ENCODE peak calls at places on chromosomes 3 and 15, in five cellular contexts. D is HFF-Myc, Z is A549, E is adipocyte, S is ELR. W is an unnamed sample.

GRCh38 chr15:74036271-74037170 is 42.0 kb downstream of the PML start:
- DNase-seq in Z (peak; percentile 57), S (peak; percentile 68), D (no peak), E (peak; percentile 63), W (peak; percentile 9)

GRCh38 chr3:61847784-61848462 is 286.6 kb downstream of the PTPRG start:
- DNase-seq in E (peak; percentile 22), S (no peak), D (no peak), Z (no peak), W (no peak)

GRCh38 chr3:41808618-41809017 is 153.3 kb downstream of the ULK4 start:
- DNase-seq in E (no peak), Z (no peak), D (no peak), S (no peak), W (no peak)

GRCh38 chr15:76330281-76330680 is 6.3 kb upstream of the ISL2 start:
- DNase-seq in S (peak; percentile 72), Z (peak; percentile 81), D (no peak), E (peak; percentile 58), W (no peak)

GRCh38 chr15:70519616-70520015 is 243.7 kb downstream of the UACA start:
- DNase-seq in E (no peak), S (no peak), D (no peak), Z (no peak), W (no peak)

GRCh38 chr15:60844431-60845174 is 365.7 kb upstream of the ICE2 start:
- DNase-seq in Z (no peak), S (no peak), D (no peak), E (no peak), W (no peak)

GRCh38 chr3:184730924-184731323 is 19.1 kb upstream of the MAGEF1 start:
- DNase-seq in E (no peak), D (no peak), S (no peak), Z (no peak), W (no peak)

GRCh38 chr3:118772036-118773030 is 262.3 kb downstream of the IGSF11 start:
- DNase-seq in S (no peak), E (no peak), Z (no peak), D (no peak), W (no peak)

GRCh38 chr3:129366312-129366831 is 62.1 kb downstream of the EFCAB12 start:
- DNase-seq in S (no peak), Z (no peak), E (no peak), D (no peak), W (no peak)

GRCh38 chr15:98190914-98191313 is 230.4 kb downstream of the ARRDC4 start:
- DNase-seq in S (no peak), Z (no peak), D (no peak), E (no peak), W (no peak)

GRCh38 chr15:52798529-52799101 is 8.5 kb upstream of the ONECUT1 start:
- DNase-seq in D (no peak), S (no peak), Z (no peak), E (no peak), W (no peak)

GRCh38 chr3:157199841-157200240 is 39.9 kb upstream of the CCNL1 start:
- DNase-seq in D (no peak), S (no peak), Z (no peak), E (no peak), W (no peak)

GRCh38 chr3:195154793-195155535 is 116.0 kb downstream of the XXYLT1 start:
- DNase-seq in D (peak; percentile 90), Z (no peak), E (peak; percentile 91), S (peak; percentile 93), W (peak; percentile 74)

GRCh38 chr3:128496602-128497304 is 3.8 kb upstream of the GATA2 start:
- DNase-seq in D (no peak), E (no peak), Z (no peak), S (no peak), W (no peak)

GRCh38 chr3:43353393-43353792 is 67.1 kb downstream of the SNRK start:
- DNase-seq in E (no peak), Z (no peak), D (no peak), S (no peak), W (no peak)

GRCh38 chr3:43190682-43191081 is 84.8 kb upstream of the POMGNT2 start:
- DNase-seq in Z (no peak), D (peak; percentile 63), S (peak; percentile 90), E (peak; percentile 63), W (no peak)

GRCh38 chr15:89167267-89168176 is 53.9 kb downstream of the RLBP1 start:
- DNase-seq in Z (peak; percentile 44), S (peak; percentile 84), E (peak; percentile 64), D (peak; percentile 26), W (no peak)

GRCh38 chr15:34799149-34799824 is 3.9 kb upstream of the ACTC1 start:
- DNase-seq in E (peak; percentile 36), Z (peak; percentile 21), D (no peak), S (no peak), W (peak; percentile 0)

GRCh38 chr3:140170612-140171011 is 235.6 kb downstream of the CLSTN2 start:
- DNase-seq in D (no peak), S (no peak), Z (no peak), E (no peak), W (no peak)

GRCh38 chr3:124886168-124887051 is 755 bp downstream of the ITGB5 start:
- DNase-seq in D (no peak), S (peak; percentile 76), Z (peak; percentile 82), E (peak; percentile 71), W (peak; percentile 12)

GRCh38 chr3:116442331-116443021 is 2.8 kb downstream of the LSAMP start:
- DNase-seq in E (no peak), D (no peak), S (no peak), Z (no peak), W (no peak)

GRCh38 chr3:77065750-77066149 is 25.9 kb downstream of the ROBO2 start:
- DNase-seq in S (no peak), E (no peak), D (no peak), Z (no peak), W (no peak)

GRCh38 chr15:68352401-68353062 is 75.0 kb downstream of the FEM1B start:
- DNase-seq in D (peak; percentile 96), S (peak; percentile 97), Z (peak; percentile 89), E (peak; percentile 96), W (no peak)

GRCh38 chr3:189292667-189293478 is 121.1 kb downstream of the TPRG1 start:
- DNase-seq in D (no peak), Z (no peak), S (no peak), E (no peak), W (no peak)

GRCh38 chr3:63740116-63740515 is 79.0 kb upstream of the C3orf49 start:
- DNase-seq in Z (no peak), E (no peak), D (no peak), S (no peak), W (no peak)

GRCh38 chr3:4670352-4670751 is 177.2 kb downstream of the ITPR1 start:
- DNase-seq in E (no peak), S (peak; percentile 28), D (no peak), Z (peak; percentile 35), W (no peak)

GRCh38 chr3:34377961-34378360 is 579.5 kb downstream of the PDCD6IP start:
- DNase-seq in Z (no peak), S (no peak), D (no peak), E (no peak), W (no peak)

GRCh38 chr3:71195492-71195891 is 388.0 kb downstream of the FOXP1 start:
- DNase-seq in Z (no peak), S (peak; percentile 65), D (peak; percentile 29), E (peak; percentile 82), W (no peak)

GRCh38 chr15:33476908-33477307 is 166.1 kb downstream of the RYR3 start:
- DNase-seq in E (no peak), S (no peak), Z (no peak), D (no peak), W (no peak)

GRCh38 chr3:79056498-79056897 is 711.3 kb downstream of the ROBO1 start:
- DNase-seq in S (no peak), E (no peak), Z (no peak), D (no peak), W (no peak)

GRCh38 chr3:171950373-171950772 is 89.0 kb upstream of the FNDC3B start:
- DNase-seq in D (no peak), Z (no peak), E (peak; percentile 54), S (peak; percentile 72), W (no peak)

GRCh38 chr3:186854146-186854545 is 11.6 kb downstream of the ADIPOQ start:
- DNase-seq in E (no peak), D (no peak), S (no peak), Z (no peak), W (no peak)

W was measured in amygdala.